ENCODE peak calls at places on chromosomes 12 and 14, in nine cellular contexts. E is brain microvascular endothelial cell, C is dorsolateral prefrontal cortex, J is LoVo, T is renal cortical epithelial cell, Y is PC-3, P is GM04504, V is HS-5, L is M059J. F is an unnamed sample.

GRCh38 chr12:130849561-130850417 is 10.7 kb upstream of the STX2 start:
- DNase-seq in E (no peak), C (no peak), J (peak; percentile 59), T (peak; percentile 61), Y (peak; percentile 48), P (no peak), V (no peak), L (no peak), F (no peak)

GRCh38 chr12:112705037-112705632 is 86.4 kb upstream of the RPH3A start:
- DNase-seq in E (no peak), C (no peak), J (no peak), T (no peak), Y (peak; percentile 39), P (no peak), V (no peak), L (peak; percentile 15), F (no peak)

GRCh38 chr12:114401346-114402320 is 4.3 kb downstream of the TBX5 start:
- DNase-seq in E (no peak), C (no peak), J (no peak), T (no peak), Y (no peak), P (no peak), V (no peak), L (no peak), F (no peak)

GRCh38 chr14:103626150-103626850 is 2.7 kb upstream of the KLC1 start:
- DNase-seq in E (no peak), C (no peak), J (no peak), T (no peak), Y (no peak), P (no peak), V (no peak), L (peak; percentile 36), F (no peak)

GRCh38 chr12:54009171-54010052 is 627 bp downstream of the HOXC8 start:
- DNase-seq in E (no peak), C (no peak), J (no peak), T (no peak), Y (peak; percentile 46), P (no peak), V (no peak), L (peak; percentile 43), F (no peak)

GRCh38 chr12:71299541-71300376 is 139.8 kb upstream of the LGR5 start:
- DNase-seq in E (no peak), C (no peak), J (peak; percentile 44), T (peak; percentile 89), Y (no peak), P (no peak), V (no peak), L (no peak), F (no peak)

GRCh38 chr14:23567186-23568020 is at the start of gene AP1G2:
- DNase-seq in E (peak; percentile 17), C (peak; percentile 62), J (peak; percentile 92), T (peak; percentile 65), Y (peak; percentile 78), P (no peak), V (no peak), L (peak; percentile 77), F (peak; percentile 66)

GRCh38 chr14:50649691-50650090 is 18.4 kb downstream of the SAV1 start:
- DNase-seq in E (no peak), C (no peak), J (no peak), T (no peak), Y (no peak), P (no peak), V (no peak), L (no peak), F (no peak)

GRCh38 chr12:10361622-10362021 is 28.2 kb downstream of the KLRK1 start:
- DNase-seq in E (peak; percentile 76), C (no peak), J (no peak), T (peak; percentile 19), Y (peak; percentile 66), P (no peak), V (no peak), L (peak; percentile 39), F (no peak)

GRCh38 chr12:44835641-44836379 is 40.3 kb downstream of the NELL2 start:
- DNase-seq in E (no peak), C (no peak), J (no peak), T (peak; percentile 8), Y (no peak), P (no peak), V (no peak), L (no peak), F (peak; percentile 32)

GRCh38 chr14:50835280-50835679 is 4.3 kb upstream of the NIN start:
- DNase-seq in E (no peak), C (no peak), J (no peak), T (peak; percentile 83), Y (no peak), P (no peak), V (no peak), L (no peak), F (peak; percentile 57)

F was measured in COLO829.